ENCODE peak calls at places on chromosomes 5 and 9, in five cellular contexts. I is GM10248, U is NCI-H2107, X is fibroblast of pulmonary artery, S is brain pericyte. F is an unnamed sample.
A peak's percentile ranks its signal among the peaks of the same experiment; 100 is the strongest.

GRCh38 chr9:93826905-93827544 is 128.1 kb downstream of the BARX1 start:
- DNase-seq in X (no peak), U (no peak), I (peak; percentile 13), S (no peak), F (no peak)

GRCh38 chr9:109020982-109021511 is 7.7 kb upstream of the CTNNAL1 start:
- DNase-seq in X (no peak), I (no peak), S (no peak), U (no peak), F (no peak)

GRCh38 chr5:177362871-177363507 is 5.3 kb downstream of the RGS14 start:
- DNase-seq in U (no peak), I (peak; percentile 86), S (no peak), X (peak; percentile 40), F (peak; percentile 68)

GRCh38 chr5:150266807-150267408 is 22.7 kb downstream of the CAMK2A start:
- DNase-seq in X (no peak), S (no peak), U (no peak), I (no peak), F (no peak)

GRCh38 chr5:124043456-124043855 is 531.5 kb downstream of the CSNK1G3 start:
- DNase-seq in U (no peak), I (no peak), X (no peak), S (no peak), F (no peak)

GRCh38 chr5:71883745-71884103 is 164.6 kb downstream of the CARTPT start:
- DNase-seq in S (peak; percentile 53), X (no peak), U (no peak), I (no peak), F (no peak)

GRCh38 chr5:60997721-60998120 is 52.7 kb downstream of the NDUFAF2 start:
- DNase-seq in X (no peak), I (no peak), U (no peak), S (no peak), F (no peak)

GRCh38 chr5:125536095-125536494 is 789.7 kb upstream of the ZNF608 start:
- DNase-seq in U (no peak), S (no peak), I (no peak), X (no peak), F (no peak)

GRCh38 chr5:68216737-68217231 is 1.2 kb downstream of the PIK3R1 start:
- DNase-seq in I (peak; percentile 34), X (peak; percentile 36), S (no peak), U (no peak), F (peak; percentile 29)

GRCh38 chr9:2469681-2470141 is 151.9 kb upstream of the VLDLR start:
- DNase-seq in U (no peak), S (peak; percentile 30), I (peak; percentile 12), X (peak; percentile 47), F (no peak)

GRCh38 chr5:141681695-141682641 is at the start of gene ARAP3:
- DNase-seq in X (peak; percentile 90), S (no peak), U (no peak), I (no peak), F (no peak)

GRCh38 chr5:77398896-77399295 is 93.2 kb downstream of the WDR41 start:
- DNase-seq in U (no peak), I (no peak), X (no peak), S (no peak), F (no peak)

GRCh38 chr5:111063709-111064322 is 7.7 kb upstream of the TSLP start:
- DNase-seq in S (no peak), X (no peak), I (no peak), U (no peak), F (no peak)

GRCh38 chr9:130444565-130445221 is at the start of gene ASS1:
- DNase-seq in U (peak; percentile 42), X (peak; percentile 35), S (no peak), I (peak; percentile 69), F (no peak)

GRCh38 chr5:130692766-130693165 is 472.3 kb downstream of the HINT1 start:
- DNase-seq in S (peak; percentile 53), I (no peak), X (no peak), U (no peak), F (no peak)

GRCh38 chr9:34685591-34685990 is 5.5 kb downstream of the CCL19 start:
- DNase-seq in I (no peak), S (no peak), U (no peak), X (no peak), F (no peak)

GRCh38 chr5:179209359-179210150 is 135.7 kb downstream of the ADAMTS2 start:
- DNase-seq in I (no peak), U (no peak), S (no peak), X (peak; percentile 61), F (no peak)

GRCh38 chr9:16133556-16134227 is 580.8 kb downstream of the CCDC171 start:
- DNase-seq in U (no peak), X (peak; percentile 73), I (peak; percentile 62), S (no peak), F (peak; percentile 37)

GRCh38 chr5:169970911-169971436 is 9.3 kb downstream of the INSYN2B start:
- DNase-seq in U (no peak), I (no peak), X (peak; percentile 70), S (no peak), F (no peak)

GRCh38 chr9:128892223-128892892 is 10.4 kb downstream of the LRRC8A start:
- DNase-seq in S (no peak), X (peak; percentile 94), U (no peak), I (no peak), F (no peak)

GRCh38 chr5:40655138-40655537 is 24.6 kb upstream of the PTGER4 start:
- DNase-seq in S (no peak), U (no peak), X (peak; percentile 4), I (no peak), F (no peak)

GRCh38 chr9:87778996-87779395 is 53.1 kb downstream of the CTSL start:
- DNase-seq in X (no peak), S (no peak), U (no peak), I (no peak), F (no peak)

GRCh38 chr9:121989010-121989409 is 104.1 kb downstream of the TTLL11 start:
- DNase-seq in U (no peak), X (peak; percentile 30), S (no peak), I (no peak), F (no peak)

GRCh38 chr5:127492854-127493738 is 24.3 kb upstream of the PRRC1 start:
- DNase-seq in U (no peak), X (peak; percentile 61), S (peak; percentile 63), I (peak; percentile 25), F (peak; percentile 9)

GRCh38 chr5:126015244-126016054 is 407.8 kb upstream of the GRAMD2B start:
- DNase-seq in U (no peak), S (no peak), I (no peak), X (peak; percentile 45), F (no peak)

GRCh38 chr9:569276-569675 is 272.2 kb upstream of the DMRT1 start:
- DNase-seq in X (no peak), S (no peak), I (no peak), U (no peak), F (no peak)

GRCh38 chr5:54385994-54386393 is 69.5 kb upstream of the HSPB3 start:
- DNase-seq in X (peak; percentile 57), S (no peak), U (no peak), I (no peak), F (no peak)

GRCh38 chr5:72624641-72625236 is 117.5 kb upstream of the ZNF366 start:
- DNase-seq in U (no peak), I (no peak), S (no peak), X (peak; percentile 54), F (no peak)

GRCh38 chr9:135622415-135623020 is 16.8 kb downstream of the GLT6D1 start:
- DNase-seq in S (no peak), X (no peak), U (no peak), I (no peak), F (no peak)

F was measured in GM19239.